ENCODE peak calls at places on chromosomes 13 and 19, in ten cellular contexts. T, B, S, P, W, F, M, Y, Z and O are unnamed samples.

GRCh38 chr13:75788494-75788991 is 152.4 kb downstream of the LMO7 start:
- DNase-seq in T (no peak), B (no peak), S (peak), P (no peak), W (no peak), F (peak), M (peak), Y (no peak), Z (no peak), O (peak)

GRCh38 chr19:40603719-40604646 is 2.8 kb downstream of the LTBP4 start:
- DNase-seq in T (peak), B (peak), S (peak), P (peak), W (peak), F (peak), M (peak), Y (peak), Z (peak), O (peak)

GRCh38 chr13:61685683-61686013 is 270.0 kb upstream of the PCDH20 start:
- DNase-seq in T (no peak), B (no peak), S (no peak), P (peak), W (no peak), F (no peak), M (peak), Y (no peak), Z (no peak), O (no peak)

GRCh38 chr19:12965812-12966135 is 3.6 kb upstream of the DAND5 start:
- DNase-seq in T (no peak), B (no peak), S (no peak), P (no peak), W (no peak), F (no peak), M (no peak), Y (no peak), Z (no peak), O (no peak)

GRCh38 chr19:46603752-46604241 is 2.7 kb downstream of the CALM3 start:
- DNase-seq in T (no peak), B (no peak), S (no peak), P (no peak), W (peak), F (no peak), M (no peak), Y (no peak), Z (no peak), O (no peak)

GRCh38 chr19:2607712-2608601 is 94.5 kb downstream of the GNG7 start:
- DNase-seq in T (no peak), B (peak), S (no peak), P (no peak), W (no peak), F (no peak), M (no peak), Y (no peak), Z (peak), O (no peak)

GRCh38 chr13:87497426-87497825 is 173.7 kb upstream of the SLITRK5 start:
- DNase-seq in T (no peak), B (no peak), S (no peak), P (no peak), W (no peak), F (no peak), M (no peak), Y (no peak), Z (no peak), O (no peak)

GRCh38 chr13:31846984-31847752 is 107.8 kb downstream of the RXFP2 start:
- DNase-seq in T (no peak), B (no peak), S (no peak), P (no peak), W (no peak), F (no peak), M (peak), Y (no peak), Z (no peak), O (no peak)

GRCh38 chr19:27770095-27770494 is 1442.9 kb downstream of the UQCRFS1 start:
- DNase-seq in T (no peak), B (no peak), S (no peak), P (no peak), W (no peak), F (no peak), M (no peak), Y (no peak), Z (no peak), O (no peak)

GRCh38 chr19:55369651-55370304 is 485 bp downstream of the IL11 start:
- DNase-seq in T (peak), B (no peak), S (peak), P (no peak), W (no peak), F (peak), M (no peak), Y (peak), Z (no peak), O (peak)

GRCh38 chr13:44719857-44720671 is 143.9 kb upstream of the TSC22D1 start:
- DNase-seq in T (no peak), B (no peak), S (peak), P (no peak), W (no peak), F (peak), M (no peak), Y (peak), Z (no peak), O (peak)

GRCh38 chr13:28582225-28582891 is 76.6 kb upstream of the POMP start:
- DNase-seq in T (no peak), B (no peak), S (peak), P (no peak), W (no peak), F (peak), M (no peak), Y (no peak), Z (no peak), O (peak)

GRCh38 chr13:30196025-30196424 is 111.3 kb downstream of the KATNAL1 start:
- DNase-seq in T (no peak), B (no peak), S (no peak), P (peak), W (no peak), F (peak), M (no peak), Y (no peak), Z (no peak), O (peak)

GRCh38 chr19:12163841-12164240 is 945 bp downstream of the ZNF136 start:
- DNase-seq in T (no peak), B (no peak), S (peak), P (no peak), W (peak), F (peak), M (peak), Y (no peak), Z (no peak), O (peak)

GRCh38 chr13:75302031-75302430 is 179.9 kb downstream of the TBC1D4 start:
- DNase-seq in T (no peak), B (no peak), S (no peak), P (no peak), W (no peak), F (no peak), M (no peak), Y (no peak), Z (no peak), O (no peak)